ENCODE peak calls at places on chromosomes 11 and 22, in ten cellular contexts. One of them, this sample, is unnamed.
A peak's percentile ranks its signal among the peaks of the same experiment; 100 is the strongest.

GRCh38 chr11:84384637-84385227 is 1098.6 kb upstream of the CCDC90B start:
- DNase-seq in heart left ventricle: no peak
- DNase-seq in fibroblast of lung: peak; percentile 30
- DNase-seq in PC-9: peak; percentile 27
- DNase-seq in astrocyte: peak; percentile 22
- DNase-seq in tibial artery: peak; percentile 59
- DNase-seq in heart right ventricle: no peak
- DNase-seq in HAP-1: peak; percentile 68
- DNase-seq in adrenal gland: peak; percentile 62
- DNase-seq in adipocyte: peak; percentile 73
- DNase-seq in this sample: peak; percentile 5

GRCh38 chr11:57379732-57380131 is 1.2 kb downstream of the PRG3 start:
- DNase-seq in heart left ventricle: no peak
- DNase-seq in fibroblast of lung: peak; percentile 23
- DNase-seq in PC-9: peak; percentile 38
- DNase-seq in astrocyte: peak; percentile 14
- DNase-seq in tibial artery: no peak
- DNase-seq in heart right ventricle: no peak
- DNase-seq in HAP-1: peak; percentile 56
- DNase-seq in adrenal gland: no peak
- DNase-seq in adipocyte: peak; percentile 30
- DNase-seq in this sample: no peak

GRCh38 chr11:66559141-66559861 is 9.1 kb downstream of the CTSF start:
- DNase-seq in heart left ventricle: no peak
- DNase-seq in fibroblast of lung: no peak
- DNase-seq in PC-9: no peak
- DNase-seq in astrocyte: no peak
- DNase-seq in tibial artery: no peak
- DNase-seq in heart right ventricle: peak; percentile 41
- DNase-seq in HAP-1: no peak
- DNase-seq in adrenal gland: peak; percentile 49
- DNase-seq in adipocyte: no peak
- DNase-seq in this sample: peak; percentile 25

GRCh38 chr11:6402561-6402981 is 12.3 kb downstream of the SMPD1 start:
- DNase-seq in heart left ventricle: no peak
- DNase-seq in fibroblast of lung: peak; percentile 27
- DNase-seq in PC-9: no peak
- DNase-seq in astrocyte: no peak
- DNase-seq in tibial artery: no peak
- DNase-seq in heart right ventricle: no peak
- DNase-seq in HAP-1: no peak
- DNase-seq in adrenal gland: no peak
- DNase-seq in adipocyte: no peak
- DNase-seq in this sample: peak; percentile 97

GRCh38 chr11:121870202-121871045 is 245.6 kb downstream of the BLID start:
- DNase-seq in heart left ventricle: no peak
- DNase-seq in fibroblast of lung: peak; percentile 31
- DNase-seq in PC-9: no peak
- DNase-seq in astrocyte: peak; percentile 19
- DNase-seq in tibial artery: peak; percentile 32
- DNase-seq in heart right ventricle: no peak
- DNase-seq in HAP-1: no peak
- DNase-seq in adrenal gland: no peak
- DNase-seq in adipocyte: no peak
- DNase-seq in this sample: no peak

GRCh38 chr11:47137476-47137875 is 39.2 kb downstream of the ARFGAP2 start:
- DNase-seq in heart left ventricle: no peak
- DNase-seq in fibroblast of lung: no peak
- DNase-seq in PC-9: no peak
- DNase-seq in astrocyte: no peak
- DNase-seq in tibial artery: no peak
- DNase-seq in heart right ventricle: no peak
- DNase-seq in HAP-1: no peak
- DNase-seq in adrenal gland: no peak
- DNase-seq in adipocyte: no peak
- DNase-seq in this sample: no peak

GRCh38 chr22:50481440-50482106 is at the start of gene ADM2:
- DNase-seq in heart left ventricle: peak; percentile 75
- DNase-seq in fibroblast of lung: no peak
- DNase-seq in PC-9: peak; percentile 47
- DNase-seq in astrocyte: no peak
- DNase-seq in tibial artery: no peak
- DNase-seq in heart right ventricle: peak; percentile 40
- DNase-seq in HAP-1: peak; percentile 79
- DNase-seq in adrenal gland: no peak
- DNase-seq in adipocyte: peak; percentile 73
- DNase-seq in this sample: peak; percentile 57

GRCh38 chr11:76062733-76063132 is 143.6 kb downstream of the WNT11 start:
- DNase-seq in heart left ventricle: no peak
- DNase-seq in fibroblast of lung: no peak
- DNase-seq in PC-9: no peak
- DNase-seq in astrocyte: no peak
- DNase-seq in tibial artery: no peak
- DNase-seq in heart right ventricle: no peak
- DNase-seq in HAP-1: no peak
- DNase-seq in adrenal gland: no peak
- DNase-seq in adipocyte: no peak
- DNase-seq in this sample: no peak

GRCh38 chr11:33622231-33622630 is 78.4 kb downstream of the C11orf91 start:
- DNase-seq in heart left ventricle: no peak
- DNase-seq in fibroblast of lung: peak; percentile 90
- DNase-seq in PC-9: no peak
- DNase-seq in astrocyte: peak; percentile 85
- DNase-seq in tibial artery: no peak
- DNase-seq in heart right ventricle: no peak
- DNase-seq in HAP-1: no peak
- DNase-seq in adrenal gland: peak; percentile 17
- DNase-seq in adipocyte: no peak
- DNase-seq in this sample: no peak

GRCh38 chr22:45975266-45976161 is 1.4 kb downstream of the WNT7B start:
- DNase-seq in heart left ventricle: no peak
- DNase-seq in fibroblast of lung: no peak
- DNase-seq in PC-9: no peak
- DNase-seq in astrocyte: no peak
- DNase-seq in tibial artery: no peak
- DNase-seq in heart right ventricle: no peak
- DNase-seq in HAP-1: no peak
- DNase-seq in adrenal gland: no peak
- DNase-seq in adipocyte: no peak
- DNase-seq in this sample: no peak
- H3K4me3 ChIP-seq in heart left ventricle: no peak overlapping the region
- H3K4me3 ChIP-seq in fibroblast of lung: no peak overlapping the region
- H3K4me3 ChIP-seq in PC-9: peak overlapping the region; percentile 99
- H3K4me3 ChIP-seq in astrocyte: no peak overlapping the region
- H3K4me3 ChIP-seq in tibial artery: no peak overlapping the region
- H3K4me3 ChIP-seq in heart right ventricle: no peak overlapping the region
- H3K4me3 ChIP-seq in HAP-1: no peak overlapping the region
- H3K4me3 ChIP-seq in adrenal gland: no peak overlapping the region
- H3K4me3 ChIP-seq in adipocyte: no peak overlapping the region
- H3K4me3 ChIP-seq in this sample: no peak overlapping the region

GRCh38 chr11:128716661-128717210 is 22.9 kb downstream of the FLI1 start:
- DNase-seq in heart left ventricle: no peak
- DNase-seq in fibroblast of lung: peak; percentile 90
- DNase-seq in PC-9: peak; percentile 59
- DNase-seq in astrocyte: peak; percentile 85
- DNase-seq in tibial artery: peak; percentile 36
- DNase-seq in heart right ventricle: no peak
- DNase-seq in HAP-1: no peak
- DNase-seq in adrenal gland: no peak
- DNase-seq in adipocyte: peak; percentile 81
- DNase-seq in this sample: peak; percentile 64

GRCh38 chr11:128717581-128717980 is 23.7 kb downstream of the FLI1 start:
- DNase-seq in heart left ventricle: no peak
- DNase-seq in fibroblast of lung: no peak
- DNase-seq in PC-9: no peak
- DNase-seq in astrocyte: no peak
- DNase-seq in tibial artery: no peak
- DNase-seq in heart right ventricle: no peak
- DNase-seq in HAP-1: no peak
- DNase-seq in adrenal gland: no peak
- DNase-seq in adipocyte: no peak
- DNase-seq in this sample: no peak

GRCh38 chr11:128716231-128716630 is 22.4 kb downstream of the FLI1 start:
- DNase-seq in heart left ventricle: no peak
- DNase-seq in fibroblast of lung: no peak
- DNase-seq in PC-9: no peak
- DNase-seq in astrocyte: no peak
- DNase-seq in tibial artery: no peak
- DNase-seq in heart right ventricle: no peak
- DNase-seq in HAP-1: no peak
- DNase-seq in adrenal gland: no peak
- DNase-seq in adipocyte: no peak
- DNase-seq in this sample: peak; percentile 58

GRCh38 chr11:128719556-128719824 is 25.6 kb downstream of the FLI1 start:
- DNase-seq in heart left ventricle: no peak
- DNase-seq in fibroblast of lung: no peak
- DNase-seq in PC-9: no peak
- DNase-seq in astrocyte: no peak
- DNase-seq in tibial artery: no peak
- DNase-seq in heart right ventricle: no peak
- DNase-seq in HAP-1: no peak
- DNase-seq in adrenal gland: no peak
- DNase-seq in adipocyte: no peak
- DNase-seq in this sample: no peak

GRCh38 chr11:128718064-128718463 is 24.2 kb downstream of the FLI1 start:
- DNase-seq in heart left ventricle: no peak
- DNase-seq in fibroblast of lung: no peak
- DNase-seq in PC-9: no peak
- DNase-seq in astrocyte: no peak
- DNase-seq in tibial artery: no peak
- DNase-seq in heart right ventricle: no peak
- DNase-seq in HAP-1: peak; percentile 25
- DNase-seq in adrenal gland: no peak
- DNase-seq in adipocyte: no peak
- DNase-seq in this sample: no peak
- H3K4me1 ChIP-seq in heart left ventricle: peaks cover 83% of the 10 kb centered on the region
- H3K4me1 ChIP-seq in fibroblast of lung: peaks cover 17% of the 10 kb centered on the region
- H3K4me1 ChIP-seq in PC-9: no peaks in the 10 kb centered on the region
- H3K4me1 ChIP-seq in astrocyte: peaks cover 53% of the 10 kb centered on the region
- H3K4me1 ChIP-seq in tibial artery: peaks cover 14% of the 10 kb centered on the region
- H3K4me1 ChIP-seq in heart right ventricle: peaks cover 99% of the 10 kb centered on the region
- H3K4me1 ChIP-seq in HAP-1: peaks cover 23% of the 10 kb centered on the region
- H3K4me1 ChIP-seq in adrenal gland: peaks cover 69% of the 10 kb centered on the region
- H3K4me1 ChIP-seq in adipocyte: peaks cover 23% of the 10 kb centered on the region
- H3K4me1 ChIP-seq in this sample: peaks cover 99% of the 10 kb centered on the region

DNA sequence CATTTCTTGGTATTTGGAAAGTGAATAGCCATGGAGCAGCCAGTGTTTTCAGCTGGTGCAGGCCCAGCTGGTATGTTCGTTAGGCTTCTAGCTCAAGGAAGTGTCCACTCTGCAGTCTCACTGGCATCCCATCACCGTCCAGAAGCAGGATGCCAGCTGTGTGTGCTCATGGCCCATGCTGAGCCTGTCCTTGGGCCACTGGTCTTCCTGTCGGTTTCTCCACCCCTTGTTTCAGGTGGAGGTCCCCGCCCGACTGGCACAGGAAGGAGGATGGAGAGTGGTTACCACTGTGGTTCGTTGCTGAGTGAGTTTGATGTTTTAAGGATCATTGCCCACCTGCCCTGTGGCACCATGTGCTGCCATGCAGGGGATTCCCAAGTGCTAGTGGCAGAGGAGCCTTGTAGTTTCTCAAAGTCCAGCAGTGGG is 63.7 kb downstream of the MED15 start:
- DNase-seq in heart left ventricle: no peak
- DNase-seq in fibroblast of lung: no peak
- DNase-seq in PC-9: no peak
- DNase-seq in astrocyte: no peak
- DNase-seq in tibial artery: no peak
- DNase-seq in heart right ventricle: no peak
- DNase-seq in HAP-1: no peak
- DNase-seq in adrenal gland: no peak
- DNase-seq in adipocyte: no peak
- DNase-seq in this sample: no peak
- H3K4me3 ChIP-seq in heart left ventricle: no peak overlapping the region
- H3K4me3 ChIP-seq in fibroblast of lung: no peak overlapping the region
- H3K4me3 ChIP-seq in PC-9: no peak overlapping the region
- H3K4me3 ChIP-seq in astrocyte: no peak overlapping the region
- H3K4me3 ChIP-seq in tibial artery: no peak overlapping the region
- H3K4me3 ChIP-seq in heart right ventricle: no peak overlapping the region
- H3K4me3 ChIP-seq in HAP-1: no peak overlapping the region
- H3K4me3 ChIP-seq in adrenal gland: no peak overlapping the region
- H3K4me3 ChIP-seq in adipocyte: no peak overlapping the region
- H3K4me3 ChIP-seq in this sample: peak overlapping the region; percentile 36

GRCh38 chr22:35891442-35891841 is 137.2 kb downstream of the RBFOX2 start:
- DNase-seq in heart left ventricle: no peak
- DNase-seq in fibroblast of lung: no peak
- DNase-seq in PC-9: no peak
- DNase-seq in astrocyte: no peak
- DNase-seq in tibial artery: no peak
- DNase-seq in heart right ventricle: no peak
- DNase-seq in HAP-1: no peak
- DNase-seq in adrenal gland: no peak
- DNase-seq in adipocyte: no peak
- DNase-seq in this sample: no peak

GRCh38 chr22:35894464-35894878 is 134.2 kb downstream of the RBFOX2 start:
- DNase-seq in heart left ventricle: no peak
- DNase-seq in fibroblast of lung: no peak
- DNase-seq in PC-9: no peak
- DNase-seq in astrocyte: no peak
- DNase-seq in tibial artery: peak; percentile 34
- DNase-seq in heart right ventricle: no peak
- DNase-seq in HAP-1: no peak
- DNase-seq in adrenal gland: no peak
- DNase-seq in adipocyte: no peak
- DNase-seq in this sample: peak; percentile 1

GRCh38 chr22:35892192-35892591 is 136.4 kb downstream of the RBFOX2 start:
- DNase-seq in heart left ventricle: no peak
- DNase-seq in fibroblast of lung: peak; percentile 89
- DNase-seq in PC-9: no peak
- DNase-seq in astrocyte: peak; percentile 87
- DNase-seq in tibial artery: no peak
- DNase-seq in heart right ventricle: no peak
- DNase-seq in HAP-1: no peak
- DNase-seq in adrenal gland: no peak
- DNase-seq in adipocyte: no peak
- DNase-seq in this sample: no peak

GRCh38 chr22:35894937-35895708 is 133.5 kb downstream of the RBFOX2 start:
- DNase-seq in heart left ventricle: no peak
- DNase-seq in fibroblast of lung: peak; percentile 72
- DNase-seq in PC-9: peak; percentile 49
- DNase-seq in astrocyte: peak; percentile 68
- DNase-seq in tibial artery: peak; percentile 47
- DNase-seq in heart right ventricle: no peak
- DNase-seq in HAP-1: peak; percentile 41
- DNase-seq in adrenal gland: no peak
- DNase-seq in adipocyte: peak; percentile 92
- DNase-seq in this sample: no peak

DNA sequence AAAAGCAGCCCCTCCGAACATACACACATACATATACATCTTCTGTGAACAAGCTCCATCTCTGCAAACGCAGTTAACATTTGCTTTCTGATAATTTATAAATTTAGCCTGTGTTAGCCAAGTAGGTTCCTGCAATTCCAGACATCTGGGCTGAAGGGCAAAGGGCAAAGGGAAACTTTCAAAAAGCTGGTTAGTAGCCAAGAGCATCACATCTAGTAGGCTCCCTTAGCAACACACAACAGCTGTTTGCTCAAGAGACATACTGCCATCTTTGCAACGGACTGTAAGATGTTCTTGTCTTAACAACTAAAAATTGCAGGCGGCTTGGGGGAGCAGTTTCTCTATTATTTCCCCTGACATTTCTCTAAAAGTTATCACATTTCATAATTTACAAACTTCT is 134.9 kb downstream of the RBFOX2 start:
- DNase-seq in heart left ventricle: no peak
- DNase-seq in fibroblast of lung: no peak
- DNase-seq in PC-9: no peak
- DNase-seq in astrocyte: no peak
- DNase-seq in tibial artery: no peak
- DNase-seq in heart right ventricle: no peak
- DNase-seq in HAP-1: no peak
- DNase-seq in adrenal gland: no peak
- DNase-seq in adipocyte: no peak
- DNase-seq in this sample: no peak
- H3K4me1 ChIP-seq in heart left ventricle: peaks cover 65% of the 10 kb centered on the region
- H3K4me1 ChIP-seq in fibroblast of lung: peaks cover 20% of the 10 kb centered on the region
- H3K4me1 ChIP-seq in PC-9: peaks cover 42% of the 10 kb centered on the region
- H3K4me1 ChIP-seq in astrocyte: peaks cover 17% of the 10 kb centered on the region
- H3K4me1 ChIP-seq in tibial artery: peaks cover 39% of the 10 kb centered on the region
- H3K4me1 ChIP-seq in heart right ventricle: peaks cover 74% of the 10 kb centered on the region
- H3K4me1 ChIP-seq in HAP-1: peaks cover 9% of the 10 kb centered on the region
- H3K4me1 ChIP-seq in adrenal gland: peaks cover 38% of the 10 kb centered on the region
- H3K4me1 ChIP-seq in adipocyte: peaks cover 39% of the 10 kb centered on the region
- H3K4me1 ChIP-seq in this sample: no peaks in the 10 kb centered on the region

This sample was measured in CD8-positive, alpha-beta memory T cell.